ENCODE peak calls at places on chromosomes 16 and 17, in ten cellular contexts. J, S, T, V, Q, B, I, O, U and C are unnamed samples.

GRCh38 chr17:82200743-82201497 is 11.7 kb downstream of the CCDC57 start:
- DNase-seq in U (peak), Q (no peak), O (no peak), V (no peak), J (no peak), I (peak), S (peak), T (no peak), B (peak), C (no peak)

GRCh38 chr17:17305282-17305801 is 2.2 kb downstream of the NT5M start:
- DNase-seq in S (no peak), Q (no peak), T (no peak), I (peak), O (no peak), J (no peak), B (peak), U (peak), V (no peak), C (no peak)

GRCh38 chr16:27665881-27666280 is 115.9 kb downstream of the KATNIP start:
- DNase-seq in J (no peak), S (no peak), Q (no peak), B (no peak), T (no peak), U (no peak), V (no peak), I (no peak), O (no peak), C (no peak)

GRCh38 chr16:71383054-71383773 is 24.7 kb downstream of the CALB2 start:
- DNase-seq in U (no peak), T (no peak), J (no peak), I (no peak), S (no peak), Q (no peak), V (no peak), B (no peak), O (peak), C (no peak)

GRCh38 chr17:45867702-45868101 is 23.0 kb downstream of the SPPL2C start:
- DNase-seq in T (no peak), B (no peak), Q (no peak), O (peak), S (no peak), V (no peak), I (no peak), J (no peak), U (no peak), C (no peak)

GRCh38 chr16:50495673-50496072 is 52.5 kb upstream of the NKD1 start:
- DNase-seq in B (no peak), V (no peak), S (no peak), O (no peak), I (no peak), Q (no peak), J (no peak), U (no peak), T (no peak), C (no peak)

GRCh38 chr17:7656958-7657715 is 6.4 kb downstream of the ATP1B2 start:
- DNase-seq in J (no peak), I (no peak), S (no peak), U (no peak), B (no peak), Q (no peak), V (no peak), T (peak), O (peak), C (no peak)

GRCh38 chr16:6573577-6573976 is 759.1 kb upstream of the RBFOX1 start:
- DNase-seq in B (no peak), T (no peak), S (no peak), O (peak), J (no peak), U (no peak), I (peak), V (no peak), Q (no peak), C (no peak)

GRCh38 chr16:2839650-2840450 is 9.7 kb downstream of the ZG16B start:
- DNase-seq in Q (no peak), T (no peak), U (no peak), S (no peak), I (no peak), J (no peak), V (no peak), O (no peak), B (no peak), C (no peak)

GRCh38 chr17:32519769-32520701 is 33.2 kb downstream of the CDK5R1 start:
- DNase-seq in Q (no peak), S (peak), B (peak), O (no peak), J (no peak), T (no peak), I (peak), V (peak), U (peak), C (no peak)

GRCh38 chr16:53369921-53370320 is 64.3 kb upstream of the RBL2 start:
- DNase-seq in U (no peak), V (no peak), Q (no peak), T (no peak), O (no peak), I (no peak), J (no peak), S (no peak), B (no peak), C (no peak)

GRCh38 chr16:78869492-78869891 is 731.0 kb downstream of the MAF start:
- DNase-seq in V (no peak), O (no peak), J (no peak), B (no peak), T (no peak), S (no peak), U (no peak), I (no peak), Q (no peak), C (no peak)

GRCh38 chr16:88805887-88806393 is 2.4 kb downstream of the CDT1 start:
- DNase-seq in B (no peak), J (no peak), V (no peak), O (no peak), U (peak), Q (no peak), T (no peak), S (no peak), I (no peak), C (no peak)

GRCh38 chr17:80169784-80170500 is at the start of gene CARD14:
- DNase-seq in S (no peak), J (peak), Q (no peak), O (peak), I (no peak), T (no peak), B (no peak), U (no peak), V (no peak), C (no peak)

GRCh38 chr16:86512860-86513470 is 2.6 kb downstream of the FOXF1 start:
- DNase-seq in U (no peak), J (peak), O (no peak), V (no peak), Q (no peak), T (no peak), I (no peak), S (no peak), B (no peak), C (no peak)

GRCh38 chr17:35801583-35802224 is 6.3 kb upstream of the MMP28 start:
- DNase-seq in I (peak), S (no peak), J (no peak), O (no peak), Q (no peak), U (no peak), T (no peak), B (no peak), V (no peak), C (no peak)

GRCh38 chr17:21044971-21045370 is 2.2 kb upstream of the USP22 start:
- DNase-seq in J (no peak), Q (no peak), V (no peak), I (no peak), U (no peak), T (no peak), O (no peak), S (no peak), B (no peak), C (no peak)